ENCODE peak calls at places on chromosomes 3 and 15, in six cellular contexts. I, S, H, T, D and E are unnamed samples.
A peak's percentile ranks its signal among the peaks of the same experiment; 100 is the strongest.

GRCh38 chr15:50075292-50075691 is 43.7 kb downstream of the ATP8B4 start:
- DNase-seq in I (no peak), S (no peak), H (no peak), T (no peak), D (no peak), E (no peak)

GRCh38 chr3:124395165-124395564 is 335.1 kb upstream of the UMPS start:
- DNase-seq in I (no peak), S (no peak), H (no peak), T (no peak), D (no peak), E (no peak)

GRCh38 chr3:120144267-120144666 is 50.0 kb upstream of the GSK3B start:
- DNase-seq in I (no peak), S (no peak), H (no peak), T (no peak), D (no peak), E (no peak)

GRCh38 chr15:74397239-74398068 is 30.0 kb upstream of the CYP11A1 start:
- DNase-seq in I (no peak), S (no peak), H (no peak), T (no peak), D (no peak), E (no peak)

GRCh38 chr3:59286791-59287531 is 237.1 kb upstream of the CFAP20DC start:
- DNase-seq in I (peak; percentile 9), S (no peak), H (no peak), T (no peak), D (no peak), E (no peak)

GRCh38 chr3:29537889-29538609 is 257.2 kb downstream of the RBMS3 start:
- DNase-seq in I (no peak), S (no peak), H (no peak), T (no peak), D (no peak), E (no peak)

GRCh38 chr3:123475786-123476185 is 26.9 kb upstream of the ADCY5 start:
- DNase-seq in I (no peak), S (no peak), H (no peak), T (no peak), D (no peak), E (no peak)

GRCh38 chr3:72185549-72186484 is 400.9 kb upstream of the PROK2 start:
- DNase-seq in I (no peak), S (no peak), H (no peak), T (no peak), D (no peak), E (no peak)

GRCh38 chr3:149618151-149619123 is 39.4 kb downstream of the WWTR1 start:
- DNase-seq in I (peak; percentile 71), S (no peak), H (no peak), T (no peak), D (no peak), E (peak; percentile 62)

GRCh38 chr15:95446854-95447253 is 883.6 kb upstream of the NR2F2 start:
- DNase-seq in I (no peak), S (no peak), H (no peak), T (no peak), D (no peak), E (no peak)

GRCh38 chr3:71523628-71524027 is 59.9 kb downstream of the FOXP1 start:
- DNase-seq in I (no peak), S (no peak), H (no peak), T (no peak), D (no peak), E (no peak)

GRCh38 chr3:140842984-140843649 is 98.5 kb upstream of the SLC25A36 start:
- DNase-seq in I (no peak), S (no peak), H (no peak), T (no peak), D (no peak), E (no peak)

GRCh38 chr3:15812183-15812582 is 14.4 kb upstream of the ANKRD28 start:
- DNase-seq in I (no peak), S (no peak), H (peak; percentile 37), T (no peak), D (no peak), E (no peak)

GRCh38 chr3:65776494-65776893 is 262.2 kb downstream of the MAGI1 start:
- DNase-seq in I (no peak), S (no peak), H (no peak), T (no peak), D (no peak), E (no peak)

GRCh38 chr3:158160958-158161357 is 51.1 kb downstream of the RSRC1 start:
- DNase-seq in I (no peak), S (no peak), H (peak; percentile 8), T (no peak), D (no peak), E (no peak)

GRCh38 chr3:11154953-11155325 is 646 bp downstream of the HRH1 start:
- DNase-seq in I (no peak), S (no peak), H (no peak), T (no peak), D (no peak), E (no peak)

GRCh38 chr3:7962244-7962643 is 539.4 kb upstream of the LMCD1 start:
- DNase-seq in I (no peak), S (no peak), H (no peak), T (no peak), D (no peak), E (no peak)

GRCh38 chr3:168219530-168219929 is 123.8 kb upstream of the GOLIM4 start:
- DNase-seq in I (no peak), S (no peak), H (no peak), T (no peak), D (no peak), E (no peak)

GRCh38 chr3:32569540-32570425 is 875 bp downstream of the DYNC1LI1 start:
- DNase-seq in I (peak; percentile 44), S (peak; percentile 89), H (peak; percentile 24), T (peak; percentile 15), D (peak; percentile 83), E (peak; percentile 61)

GRCh38 chr3:27165348-27165747 is 203.8 kb downstream of the NEK10 start:
- DNase-seq in I (no peak), S (no peak), H (no peak), T (no peak), D (no peak), E (no peak)

GRCh38 chr3:122305818-122306621 is 19.0 kb upstream of the CSTA start:
- DNase-seq in I (no peak), S (no peak), H (no peak), T (no peak), D (no peak), E (no peak)

GRCh38 chr3:194023501-194024280 is 112.3 kb upstream of the HES1 start:
- DNase-seq in I (no peak), S (no peak), H (no peak), T (no peak), D (no peak), E (no peak)

GRCh38 chr3:102178817-102179216 is 256.0 kb upstream of the ZPLD1 start:
- DNase-seq in I (no peak), S (no peak), H (no peak), T (no peak), D (no peak), E (no peak)

GRCh38 chr3:71087109-71088018 is 496.2 kb downstream of the FOXP1 start:
- DNase-seq in I (no peak), S (no peak), H (no peak), T (no peak), D (no peak), E (no peak)

GRCh38 chr15:73633991-73634495 is 854 bp upstream of the NPTN start:
- DNase-seq in I (no peak), S (no peak), H (peak; percentile 65), T (no peak), D (no peak), E (no peak)

GRCh38 chr15:78034495-78035191 is 42.9 kb downstream of the TBC1D2B start:
- DNase-seq in I (no peak), S (peak; percentile 77), H (no peak), T (no peak), D (no peak), E (no peak)

GRCh38 chr3:183253364-183253960 is 409 bp downstream of the B3GNT5 start:
- DNase-seq in I (peak; percentile 80), S (peak; percentile 91), H (no peak), T (peak; percentile 48), D (peak; percentile 89), E (peak; percentile 83)

GRCh38 chr15:95715919-95716318 is 614.6 kb upstream of the NR2F2 start:
- DNase-seq in I (no peak), S (no peak), H (no peak), T (no peak), D (no peak), E (no peak)

GRCh38 chr3:49702672-49703071 is 13.3 kb downstream of the RNF123 start:
- DNase-seq in I (no peak), S (no peak), H (no peak), T (no peak), D (no peak), E (no peak)

GRCh38 chr3:49703443-49703927 is 14.1 kb downstream of the RNF123 start:
- DNase-seq in I (peak; percentile 44), S (no peak), H (peak; percentile 62), T (peak; percentile 38), D (no peak), E (no peak)

GRCh38 chr3:49704629-49705028 is 14.9 kb downstream of the AMIGO3 start:
- DNase-seq in I (no peak), S (no peak), H (no peak), T (no peak), D (no peak), E (no peak)

GRCh38 chr3:49705390-49705960 is 14.0 kb downstream of the AMIGO3 start:
- DNase-seq in I (no peak), S (no peak), H (no peak), T (no peak), D (no peak), E (no peak)

GRCh38 chr3:49703956-49704355 is 14.6 kb downstream of the RNF123 start:
- DNase-seq in I (no peak), S (no peak), H (no peak), T (no peak), D (no peak), E (no peak)
- TF ChIP-seq CTCF in I (no peak), S (no peak), H (no peak), T (no peak), D (no peak), E (no peak)

GRCh38 chr3:25654576-25654975 is 10.1 kb downstream of the TOP2B start:
- DNase-seq in I (no peak), S (no peak), H (no peak), T (no peak), D (no peak), E (no peak)
- H3K4me1 ChIP-seq in I (peaks cover 65% of the 10 kb centered on the region), S (peaks cover 28% of the 10 kb centered on the region), H (peaks cover 7% of the 10 kb centered on the region), T (peaks cover 18% of the 10 kb centered on the region), D (peaks cover 54% of the 10 kb centered on the region), E (no peaks in the 10 kb centered on the region)

GRCh38 chr3:176795897-176796296 is 401.4 kb downstream of the TBL1XR1 start:
- DNase-seq in I (no peak), S (no peak), H (no peak), T (no peak), D (no peak), E (no peak)
- TF ChIP-seq CTCF in I (no peak), S (no peak), H (no peak), T (no peak), D (no peak), E (no peak)

DNA sequence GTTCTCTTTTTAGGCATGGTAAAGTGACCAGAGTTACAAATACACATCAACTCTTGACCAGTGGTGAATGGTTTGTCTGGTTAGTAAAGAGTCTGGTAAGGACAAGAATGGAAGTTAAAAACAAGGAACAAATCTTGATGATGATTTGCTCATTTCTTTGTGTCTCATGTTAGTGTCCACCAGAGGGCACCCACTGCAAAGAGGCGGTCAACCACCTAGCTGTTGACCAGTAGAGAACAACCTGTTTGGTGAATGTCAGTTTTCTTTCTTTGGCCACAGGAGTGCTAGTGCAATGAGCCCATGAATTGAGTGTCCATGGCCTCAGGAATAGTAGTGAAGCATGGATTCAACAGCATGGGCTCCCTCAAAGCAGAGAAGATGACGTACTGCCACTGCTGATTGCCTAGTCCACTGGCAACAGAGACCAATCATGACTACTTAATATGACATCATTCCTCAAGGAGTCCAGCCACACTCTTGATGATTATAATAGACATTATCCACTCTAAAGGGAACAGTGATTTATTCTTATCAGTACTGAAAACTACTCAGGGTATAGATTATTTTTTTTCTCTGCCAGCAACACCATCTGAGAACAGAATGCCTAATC is 10.7 kb upstream of the CNTN6 start:
- DNase-seq in I (peak; percentile 21), S (no peak), H (no peak), T (peak; percentile 53), D (no peak), E (no peak)
- H3K4me1 ChIP-seq in I (no peaks in the 10 kb centered on the region), S (no peaks in the 10 kb centered on the region), H (no peaks in the 10 kb centered on the region), T (no peaks in the 10 kb centered on the region), D (no peaks in the 10 kb centered on the region), E (no peaks in the 10 kb centered on the region)